ENCODE peak calls at places on chromosomes 2 and 18, in five cellular contexts. N, X, I, W and H are unnamed samples.

GRCh38 chr2:216109962-216110614 is 940 bp downstream of the XRCC5 start:
- DNase-seq in X (peak; percentile 46), I (no peak), W (no peak), N (no peak), H (peak; percentile 16)

GRCh38 chr2:181895788-181896187 is 4.3 kb downstream of the ITPRID2 start:
- DNase-seq in N (no peak), X (no peak), I (no peak), W (no peak), H (no peak)

GRCh38 chr2:112680666-112681101 is 34.9 kb downstream of the SLC20A1 start:
- DNase-seq in X (no peak), I (no peak), W (no peak), N (no peak), H (no peak)

GRCh38 chr2:24209389-24210105 is 34.7 kb downstream of the FAM228A start:
- DNase-seq in I (no peak), X (no peak), N (no peak), W (no peak), H (no peak)

GRCh38 chr2:168495524-168495923 is 39.5 kb downstream of the CERS6 start:
- DNase-seq in I (no peak), N (no peak), X (no peak), W (peak; percentile 86), H (no peak)

GRCh38 chr2:159124931-159125467 is 156.6 kb downstream of the TANC1 start:
- DNase-seq in X (no peak), N (no peak), I (no peak), W (no peak), H (no peak)

GRCh38 chr2:2328847-2329246 is 2.2 kb downstream of the MYT1L start:
- DNase-seq in N (peak; percentile 9), W (no peak), I (peak; percentile 71), X (peak; percentile 7), H (no peak)

GRCh38 chr2:75142081-75142480 is 57.2 kb downstream of the TACR1 start:
- DNase-seq in N (no peak), I (no peak), W (no peak), X (no peak), H (no peak)

GRCh38 chr2:96197541-96198255 is 10.9 kb downstream of the STARD7 start:
- DNase-seq in I (no peak), X (no peak), W (no peak), N (no peak), H (no peak)

GRCh38 chr18:27839141-27839540 is 337.8 kb downstream of the CDH2 start:
- DNase-seq in I (no peak), N (no peak), W (no peak), X (peak; percentile 15), H (no peak)

GRCh38 chr2:122203523-122203922 is 448.1 kb downstream of the TSN start:
- DNase-seq in X (no peak), N (no peak), I (no peak), W (no peak), H (no peak)
- TF ChIP-seq CTCF in X (no peak), N (no peak), I (no peak), W (no peak), H (no peak)

GRCh38 chr2:73133566-73134227 is 20.9 kb upstream of the RAB11FIP5 start:
- DNase-seq in N (no peak), I (peak; percentile 38), X (no peak), W (no peak), H (no peak)

GRCh38 chr2:73134471-73134870 is 21.7 kb upstream of the RAB11FIP5 start:
- DNase-seq in N (no peak), I (peak; percentile 16), X (no peak), W (no peak), H (no peak)

GRCh38 chr2:73130790-73131189 is 18.0 kb upstream of the RAB11FIP5 start:
- DNase-seq in N (no peak), W (no peak), I (no peak), X (no peak), H (no peak)

GRCh38 chr2:73131807-73132206 is 19.1 kb upstream of the RAB11FIP5 start:
- DNase-seq in N (no peak), X (no peak), W (no peak), I (no peak), H (no peak)

DNA sequence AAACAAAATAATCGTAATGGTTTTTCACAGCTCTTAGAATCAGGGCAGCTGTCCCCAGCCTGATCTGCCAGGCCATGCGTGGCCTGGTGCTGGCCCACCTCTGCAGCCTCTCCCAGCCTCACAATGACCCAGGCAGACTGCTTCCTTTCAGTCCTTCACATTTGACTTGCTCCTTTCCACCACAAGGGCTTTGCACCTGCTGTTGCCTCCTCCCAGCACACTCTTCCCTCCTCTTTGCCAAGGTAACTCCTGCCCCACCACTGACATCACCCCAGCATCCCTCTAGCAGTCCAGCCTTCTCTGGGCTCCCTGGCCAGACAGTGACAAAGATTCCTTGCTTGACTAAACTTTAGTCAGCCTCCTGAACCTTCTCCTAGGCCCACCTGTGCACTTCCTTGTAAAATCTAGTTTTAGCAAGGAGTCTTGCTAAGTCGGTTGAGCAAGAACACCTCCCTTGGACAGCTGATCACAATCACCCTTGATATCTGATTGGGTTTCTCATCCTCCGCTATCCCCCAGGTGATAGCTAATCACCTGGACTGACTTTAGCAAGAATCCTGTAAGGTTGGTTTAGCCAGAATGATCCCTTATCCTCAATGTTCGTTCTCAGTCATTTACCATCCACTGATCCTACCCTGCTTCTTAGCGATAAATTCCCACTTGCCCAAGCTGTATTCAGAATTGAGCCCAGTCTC is 16.2 kb upstream of the RAB11FIP5 start:
- DNase-seq in N (no peak), W (no peak), X (no peak), I (no peak), H (no peak)
- TF ChIP-seq RAD21 in N (no peak), W (no peak), X (no peak), I (no peak), H (no peak)

DNA sequence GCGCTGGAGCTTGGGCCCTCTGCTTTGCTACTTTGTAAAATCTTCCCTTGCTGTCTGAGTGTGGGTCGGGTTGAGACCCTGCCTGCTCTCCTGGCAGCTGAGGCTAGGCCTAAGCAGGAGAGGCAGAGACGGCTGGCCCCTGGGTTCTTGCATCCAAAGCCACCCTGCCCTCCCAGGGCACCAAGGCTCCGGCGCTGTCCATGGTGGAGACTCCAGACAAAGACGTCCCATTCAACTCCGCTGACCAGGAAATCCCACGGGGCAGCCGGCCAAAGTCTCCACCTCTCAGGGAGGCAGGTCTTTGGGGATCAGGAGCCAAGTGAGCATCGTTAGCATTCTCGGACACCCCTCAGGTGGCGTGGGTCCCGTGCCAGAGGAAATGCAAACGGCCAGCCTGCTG is 2.6 kb upstream of the PRLH start:
- DNase-seq in X (no peak), W (no peak), I (peak; percentile 82), N (no peak), H (no peak)
- TF ChIP-seq SRF in X (no peak), W (no peak), I (no peak), N (no peak), H (no peak)

DNA sequence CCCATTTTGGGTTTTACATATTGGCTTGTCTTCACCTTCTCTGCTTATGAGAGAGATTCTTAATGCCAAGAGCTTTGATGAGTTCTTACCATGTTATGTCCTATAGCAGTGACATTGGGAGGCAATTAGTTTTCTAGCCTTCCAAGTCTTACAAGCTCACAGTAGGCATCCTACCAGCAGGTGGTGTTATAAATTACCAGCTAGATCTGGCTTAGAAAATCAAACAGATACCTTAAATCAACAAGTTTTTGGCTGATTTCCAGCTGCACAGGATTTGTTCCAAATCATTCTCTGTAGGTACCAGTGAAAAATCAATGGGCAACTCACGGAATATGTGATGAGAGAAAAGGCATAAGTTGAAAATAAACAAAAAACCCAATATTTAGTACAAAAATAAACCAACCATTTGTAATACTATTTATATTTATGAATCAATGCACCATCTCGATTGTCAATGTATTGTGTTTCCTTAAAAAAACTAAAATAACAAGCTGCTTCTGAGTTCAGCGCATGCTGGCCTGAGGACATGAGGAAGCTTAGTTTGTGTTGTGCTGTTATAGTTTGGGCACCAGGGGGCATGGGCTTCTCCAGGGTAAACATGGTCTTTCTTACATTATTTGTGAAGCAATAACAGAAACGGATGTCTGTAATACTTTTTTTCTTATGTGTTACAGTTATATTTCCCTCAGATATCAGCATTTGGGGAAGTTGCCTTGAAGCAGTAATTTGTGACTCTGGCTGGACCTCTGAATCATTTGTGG is 34.1 kb upstream of the NXPH2 start:
- DNase-seq in N (peak; percentile 10), X (peak; percentile 35), W (no peak), I (no peak), H (peak; percentile 13)
- TF ChIP-seq CTCF in N (peak; percentile 22), X (peak; percentile 41), W (peak; percentile 33), I (no peak), H (peak; percentile 55)

GRCh38 chr2:86000131-86000937 is 105.4 kb downstream of the POLR1A start:
- DNase-seq in I (no peak), W (no peak), X (no peak), N (no peak), H (no peak)
- TF ChIP-seq RAD21 in I (no peak), W (no peak), X (no peak), N (no peak), H (no peak)

DNA sequence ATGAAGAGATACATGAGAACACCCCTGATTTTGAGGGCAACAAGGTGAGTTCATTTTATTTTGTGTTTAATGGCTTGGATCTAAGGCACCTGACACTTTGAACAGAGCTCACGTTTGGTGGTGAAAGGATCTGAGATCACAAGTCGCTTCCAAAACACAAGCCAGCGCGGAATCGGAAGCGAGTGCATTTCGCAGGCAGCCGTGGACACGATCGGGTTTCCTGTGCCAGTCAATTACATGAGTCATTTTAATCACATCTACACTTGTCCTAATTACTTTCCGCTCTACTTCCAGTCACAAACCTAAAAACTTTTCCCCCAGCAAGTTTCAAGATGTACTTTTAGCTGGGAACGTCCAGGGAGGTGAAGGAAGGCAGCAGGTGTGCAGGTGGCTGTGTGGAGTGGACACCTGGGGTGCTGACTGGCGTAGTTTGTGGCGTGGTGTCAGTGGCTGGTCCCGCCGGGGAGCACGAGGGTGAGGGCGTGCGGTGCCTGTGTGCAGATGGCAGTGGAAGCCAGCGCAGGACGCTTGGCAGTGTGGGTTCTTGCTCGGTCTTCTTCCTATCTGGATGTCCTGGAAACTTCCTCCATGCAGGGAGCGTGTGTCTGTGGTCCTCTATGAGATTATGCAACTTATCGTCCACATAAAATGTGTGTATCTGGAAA is 75.6 kb downstream of the DCDC2C start:
- DNase-seq in W (no peak), N (no peak), X (no peak), I (no peak), H (no peak)
- TF ChIP-seq SRF in W (no peak), N (no peak), X (no peak), I (no peak), H (no peak)

GRCh38 chr2:71779306-71779855 is 326.0 kb downstream of the DYSF start:
- DNase-seq in W (no peak), N (no peak), X (no peak), I (no peak), H (no peak)

GRCh38 chr2:71780162-71780561 is 326.8 kb downstream of the DYSF start:
- DNase-seq in N (no peak), I (no peak), X (no peak), W (no peak), H (no peak)

GRCh38 chr2:71776227-71776626 is 322.9 kb downstream of the DYSF start:
- DNase-seq in N (no peak), I (no peak), X (no peak), W (no peak), H (no peak)

GRCh38 chr2:71777946-71778345 is 324.6 kb downstream of the DYSF start:
- DNase-seq in W (no peak), I (no peak), X (no peak), N (no peak), H (no peak)

GRCh38 chr2:71778514-71779305 is 325.3 kb downstream of the DYSF start:
- DNase-seq in N (no peak), X (no peak), W (no peak), I (peak; percentile 34), H (no peak)
- TF ChIP-seq CTCF in N (peak; percentile 12), X (peak; percentile 10), W (no peak), I (no peak), H (peak; percentile 16)

GRCh38 chr2:49162151-49162550 is 7.8 kb upstream of the FSHR start:
- DNase-seq in W (no peak), X (no peak), N (no peak), I (no peak), H (no peak)
- TF ChIP-seq RAD21 in W (no peak), X (no peak), N (no peak), I (no peak), H (no peak)